ENCODE peak calls at places on chromosome 9, in seven cellular contexts. C is hypothalamus; E is endodermal cell; Z is transverse colon; I is hepatocyte; W is activated CD8-positive, alpha-beta T cell treated with anti-CD3 and anti-CD28 coated beads for 36 hours; M is NCI-H524 treated with DMSO at 0.1 percent for 48 hours. H is an unnamed sample.

GRCh38 chr9:120109242-120109641 is 470.7 kb downstream of the CDK5RAP2 start:
- DNase-seq in M (no peak), C (no peak), E (peak), W (peak), Z (no peak), I (peak), H (no peak)

GRCh38 chr9:95718263-95718662 is 157.2 kb upstream of the ERCC6L2 start:
- DNase-seq in W (no peak), M (no peak), C (no peak), Z (no peak), I (no peak), E (no peak), H (no peak)

GRCh38 chr9:136798708-136799078 is 2.6 kb downstream of the CCDC183 start:
- DNase-seq in I (no peak), Z (no peak), E (no peak), C (no peak), W (no peak), M (no peak), H (no peak)

GRCh38 chr9:37923796-37924430 is 20.0 kb upstream of the SLC25A51 start:
- DNase-seq in Z (no peak), W (no peak), I (no peak), M (no peak), E (no peak), C (no peak), H (no peak)

GRCh38 chr9:4035809-4036208 is 264.1 kb downstream of the GLIS3 start:
- DNase-seq in I (peak), M (no peak), E (peak), Z (no peak), C (no peak), W (no peak), H (peak)

GRCh38 chr9:136538599-136539426 is 7.0 kb downstream of the NOTCH1 start:
- DNase-seq in C (peak), M (no peak), W (peak), E (no peak), I (no peak), Z (peak), H (no peak)

GRCh38 chr9:21465859-21466518 is 16.1 kb downstream of the IFNE start:
- DNase-seq in Z (no peak), M (no peak), E (no peak), W (no peak), I (peak), C (no peak), H (peak)

GRCh38 chr9:104961238-104961637 is 33.3 kb upstream of the ABCA1 start:
- DNase-seq in M (no peak), C (no peak), Z (peak), I (peak), W (peak), E (peak), H (peak)

GRCh38 chr9:124934290-124934689 is 6.6 kb downstream of the GOLGA1 start:
- DNase-seq in M (no peak), W (no peak), Z (no peak), C (no peak), E (no peak), I (peak), H (peak)

GRCh38 chr9:34522971-34523797 is at the start of gene ENHO:
- DNase-seq in M (peak), I (peak), C (peak), W (peak), E (peak), Z (peak), H (peak)

GRCh38 chr9:76827286-76828080 is 63.2 kb downstream of the PCA3 start:
- DNase-seq in I (no peak), E (no peak), Z (no peak), W (no peak), M (no peak), C (no peak), H (no peak)

GRCh38 chr9:126844085-126844484 is 16.4 kb upstream of the ZBTB34 start:
- DNase-seq in C (no peak), W (no peak), E (no peak), M (no peak), I (no peak), Z (no peak), H (peak)

GRCh38 chr9:128193469-128194096 is 2.2 kb upstream of the CIZ1 start:
- DNase-seq in E (no peak), M (no peak), Z (no peak), C (no peak), I (no peak), W (no peak), H (no peak)

GRCh38 chr9:82555408-82555807 is 507.5 kb downstream of the RASEF start:
- DNase-seq in Z (no peak), E (no peak), W (no peak), I (no peak), M (no peak), C (no peak), H (no peak)

GRCh38 chr9:81498576-81498975 is 190.8 kb downstream of the TLE1 start:
- DNase-seq in Z (no peak), E (no peak), M (no peak), C (no peak), I (no peak), W (no peak), H (no peak)

GRCh38 chr9:16105576-16105975 is 552.7 kb downstream of the CCDC171 start:
- DNase-seq in M (no peak), I (peak), C (no peak), W (no peak), Z (no peak), E (no peak), H (peak)

GRCh38 chr9:91155746-91156145 is 206.0 kb downstream of the AUH start:
- DNase-seq in W (no peak), C (no peak), I (no peak), Z (no peak), M (no peak), E (no peak), H (no peak)

GRCh38 chr9:4170231-4170630 is 129.6 kb downstream of the GLIS3 start:
- DNase-seq in C (no peak), Z (no peak), I (no peak), E (no peak), M (no peak), W (no peak), H (no peak)

GRCh38 chr9:72960446-72960845 is 7.6 kb upstream of the ALDH1A1 start:
- DNase-seq in C (no peak), W (no peak), E (no peak), M (no peak), I (no peak), Z (no peak), H (no peak)

GRCh38 chr9:122001491-122002201 is 91.5 kb downstream of the TTLL11 start:
- DNase-seq in I (no peak), E (peak), C (no peak), Z (no peak), W (no peak), M (no peak), H (peak)

GRCh38 chr9:136143215-136144001 is 24.7 kb upstream of the TMEM250 start:
- DNase-seq in W (peak), C (no peak), E (peak), I (peak), Z (no peak), M (peak), H (peak)

GRCh38 chr9:126953089-126953809 is 38.7 kb downstream of the RALGPS1 start:
- DNase-seq in I (no peak), C (no peak), E (no peak), M (no peak), Z (no peak), W (no peak), H (peak)

GRCh38 chr9:81599837-81600236 is 89.5 kb downstream of the TLE1 start:
- DNase-seq in Z (no peak), M (no peak), W (no peak), I (no peak), E (no peak), C (no peak), H (peak)

GRCh38 chr9:106921341-106921899 is 58.5 kb downstream of the ZNF462 start:
- DNase-seq in C (peak), M (no peak), I (peak), Z (peak), W (peak), E (peak), H (peak)

GRCh38 chr9:38346811-38347735 is 45.4 kb upstream of the ALDH1B1 start:
- DNase-seq in E (peak), C (no peak), M (no peak), Z (no peak), I (peak), W (no peak), H (no peak)

GRCh38 chr9:81552571-81552970 is 136.8 kb downstream of the TLE1 start:
- DNase-seq in E (no peak), M (no peak), W (no peak), Z (no peak), I (no peak), C (no peak), H (no peak)

GRCh38 chr9:134936762-134937555 is 19.2 kb upstream of the FCN1 start:
- DNase-seq in I (no peak), Z (peak), E (no peak), W (no peak), C (no peak), M (no peak), H (no peak)

GRCh38 chr9:26954050-26954508 is 2.1 kb upstream of the IFT74 start:
- DNase-seq in C (no peak), Z (no peak), M (no peak), E (no peak), I (no peak), W (peak), H (no peak)

GRCh38 chr9:120886490-120886967 is 9.5 kb upstream of the PHF19 start:
- DNase-seq in C (no peak), Z (no peak), W (no peak), I (no peak), M (no peak), E (no peak), H (peak)

GRCh38 chr9:105007143-105007542 is 79.2 kb upstream of the ABCA1 start:
- DNase-seq in C (no peak), Z (peak), I (peak), W (peak), E (no peak), M (no peak), H (peak)

GRCh38 chr9:107274953-107275422 is 8.1 kb upstream of the RAD23B start:
- DNase-seq in C (no peak), W (no peak), Z (no peak), M (no peak), E (no peak), I (peak), H (peak)

GRCh38 chr9:124197177-124198095 is 60.3 kb upstream of the NEK6 start:
- DNase-seq in E (peak), W (peak), I (no peak), C (peak), Z (peak), M (no peak), H (no peak)

GRCh38 chr9:69283003-69283402 is 42.0 kb upstream of the ENTREP1 start:
- DNase-seq in Z (no peak), M (no peak), I (no peak), C (no peak), E (no peak), W (no peak), H (no peak)

GRCh38 chr9:101433229-101433628 is 2.3 kb downstream of the ALDOB start:
- DNase-seq in E (no peak), Z (no peak), M (no peak), W (no peak), C (no peak), I (no peak), H (no peak)

GRCh38 chr9:132552041-132552440 is 30.4 kb upstream of the BARHL1 start:
- DNase-seq in M (no peak), C (no peak), W (no peak), E (no peak), Z (no peak), I (no peak), H (no peak)

GRCh38 chr9:137129089-137129455 is 9.9 kb upstream of the GRIN1 start:
- DNase-seq in E (peak), M (no peak), C (no peak), W (peak), I (no peak), Z (no peak), H (peak)

H was measured in iris pigment epithelial cell.